ENCODE peak calls at places on chromosomes 3 and 15, in ten cellular contexts. U, Z, O, C, A, I, N, Q, B and M are unnamed samples.

GRCh38 chr3:116561529-116561928 is 116.2 kb upstream of the LSAMP start:
- DNase-seq in O (no peak), U (no peak), B (no peak), I (no peak), A (no peak), C (no peak), Q (no peak), N (no peak), Z (no peak), M (no peak)

GRCh38 chr3:101940521-101940992 is 91.2 kb downstream of the NFKBIZ start:
- DNase-seq in U (peak), N (no peak), C (peak), I (peak), Q (no peak), Z (peak), B (no peak), O (no peak), A (no peak), M (peak)

GRCh38 chr15:63122002-63122893 is 587 bp downstream of the LACTB start:
- DNase-seq in C (peak), A (peak), O (peak), U (peak), Q (peak), N (peak), B (peak), Z (peak), I (peak), M (peak)

GRCh38 chr15:61974759-61975158 is 85.5 kb downstream of the VPS13C start:
- DNase-seq in Z (no peak), A (no peak), B (no peak), Q (no peak), C (no peak), I (peak), O (no peak), N (no peak), U (no peak), M (no peak)

GRCh38 chr15:73538123-73538522 is 95.1 kb downstream of the NPTN start:
- DNase-seq in N (no peak), U (no peak), B (no peak), Z (no peak), O (no peak), Q (no peak), I (no peak), A (no peak), C (no peak), M (no peak)

GRCh38 chr3:108887777-108888176 is 65.2 kb downstream of the TRAT1 start:
- DNase-seq in B (no peak), I (no peak), Z (no peak), O (no peak), A (no peak), U (no peak), C (no peak), N (no peak), Q (no peak), M (no peak)

GRCh38 chr3:148951599-148952361 is 39.6 kb upstream of the GYG1 start:
- DNase-seq in C (no peak), N (no peak), Q (no peak), O (no peak), U (no peak), Z (no peak), I (peak), B (no peak), A (no peak), M (no peak)

GRCh38 chr3:147406255-147407023 is at the start of gene ZIC4:
- DNase-seq in C (no peak), Q (no peak), U (no peak), O (peak), B (no peak), N (no peak), A (no peak), I (no peak), Z (no peak), M (no peak)

GRCh38 chr3:87468938-87469337 is 192.6 kb upstream of the POU1F1 start:
- DNase-seq in A (no peak), Z (no peak), U (no peak), I (no peak), Q (no peak), N (no peak), B (no peak), C (no peak), O (no peak), M (no peak)

GRCh38 chr3:153595186-153595815 is 433.3 kb downstream of the RAP2B start:
- DNase-seq in A (no peak), B (no peak), Q (no peak), N (no peak), C (no peak), Z (no peak), I (peak), U (no peak), O (no peak), M (no peak)

GRCh38 chr3:98726084-98726483 is 37.1 kb upstream of the ST3GAL6 start:
- DNase-seq in A (no peak), B (no peak), N (no peak), U (no peak), O (no peak), I (peak), C (no peak), Q (no peak), Z (no peak), M (no peak)

GRCh38 chr3:124582621-124583437 is 147.4 kb upstream of the UMPS start:
- DNase-seq in U (no peak), O (no peak), C (no peak), Z (no peak), I (no peak), N (no peak), A (no peak), B (no peak), Q (no peak), M (no peak)

GRCh38 chr3:193800138-193801043 is 207.4 kb downstream of the OPA1 start:
- DNase-seq in U (no peak), I (no peak), Z (no peak), Q (no peak), B (no peak), O (peak), A (no peak), C (no peak), N (no peak), M (no peak)

GRCh38 chr15:71934446-71934845 is 124.1 kb downstream of the NR2E3 start:
- DNase-seq in B (no peak), C (no peak), Q (no peak), U (no peak), A (no peak), I (no peak), O (no peak), Z (no peak), N (no peak), M (no peak)

GRCh38 chr3:56801597-56802410 is at the start of gene ARHGEF3:
- DNase-seq in C (peak), U (peak), I (peak), B (peak), Z (peak), A (no peak), N (peak), O (no peak), Q (peak), M (peak)
- TF ChIP-seq POLR2A in C (peak), U (peak), I (peak), B (peak), Z (no peak), A (peak), N (peak), O (no peak), Q (peak), M (peak)

DNA sequence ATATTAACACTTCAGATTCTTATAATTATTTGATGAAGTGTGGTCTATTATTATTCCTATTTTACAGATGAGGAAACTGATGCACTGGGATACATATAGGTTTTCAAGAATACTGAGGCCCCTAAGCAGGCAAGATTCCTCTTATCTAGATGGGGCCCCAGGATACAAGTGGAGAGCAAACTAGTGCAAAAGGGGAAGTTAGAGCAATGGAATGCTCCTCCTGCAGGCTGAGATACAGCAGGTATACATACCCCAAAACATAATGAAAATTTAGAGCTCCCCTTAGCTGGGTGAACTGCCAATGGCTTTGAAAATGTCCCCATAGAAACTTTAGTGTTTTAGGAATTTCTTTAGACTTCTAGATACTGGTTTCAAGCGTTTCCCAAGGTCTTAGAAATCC is 247.1 kb downstream of the CHST2 start:
- DNase-seq in U (no peak), I (no peak), B (no peak), O (no peak), C (no peak), Q (no peak), Z (no peak), N (no peak), A (no peak), M (no peak)
- H3K4me3 ChIP-seq in U (no peak), I (no peak), B (no peak), O (no peak), C (no peak), Q (no peak), Z (no peak), N (no peak), A (no peak), M (no peak)

DNA sequence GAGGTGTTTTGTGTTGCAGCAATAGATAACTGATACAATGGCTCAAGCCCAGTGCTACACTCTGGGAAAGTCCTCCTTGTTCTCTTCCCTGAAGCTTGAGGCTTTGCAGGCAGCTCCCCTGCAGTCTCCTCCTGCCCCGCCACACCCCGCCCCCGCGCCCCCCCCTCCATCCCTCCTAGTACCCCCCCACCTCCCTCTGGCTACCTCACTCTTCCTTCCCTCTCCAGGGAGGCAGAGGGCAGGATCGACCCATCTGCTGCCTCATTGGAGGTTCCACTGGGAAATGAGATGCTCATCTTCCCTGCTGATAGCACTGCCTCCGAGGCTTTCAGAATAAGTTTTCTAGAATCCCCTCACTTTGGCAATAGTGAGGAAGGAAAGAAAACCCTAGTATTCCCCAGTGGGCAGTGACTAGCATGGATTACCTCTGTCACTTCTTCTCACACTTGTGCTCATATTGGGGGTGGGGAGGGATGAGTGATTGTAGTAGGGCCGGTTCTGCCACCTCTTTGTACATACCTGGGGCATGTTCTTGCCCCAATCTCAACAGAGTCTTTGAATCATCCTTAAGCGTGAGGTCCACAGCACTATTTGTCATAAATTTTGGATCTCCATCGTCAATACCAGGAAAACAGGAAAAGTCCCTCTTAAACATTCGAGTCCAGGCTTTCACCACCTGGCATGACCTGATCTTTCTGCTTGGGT is 16.3 kb upstream of the RAB7A start:
- DNase-seq in U (no peak), I (no peak), O (no peak), C (no peak), Z (no peak), Q (no peak), B (no peak), A (no peak), N (no peak), M (no peak)
- H3K27ac ChIP-seq in U (no peak), I (no peak), O (peak), C (no peak), Z (no peak), Q (no peak), B (peak), A (peak), N (no peak), M (no peak)

GRCh38 chr3:128343287-128344045 is 123.2 kb downstream of the DNAJB8 start:
- DNase-seq in Q (no peak), B (no peak), A (no peak), C (peak), N (no peak), I (peak), Z (peak), U (peak), O (no peak), M (no peak)
- TF ChIP-seq POLR2A in Q (no peak), B (no peak), A (no peak), C (peak), N (no peak), I (no peak), Z (no peak), U (no peak), O (no peak), M (no peak)

GRCh38 chr3:195899701-195900425 is 8.5 kb downstream of the TNK2 start:
- DNase-seq in B (no peak), Q (no peak), O (no peak), Z (peak), C (no peak), N (no peak), I (no peak), A (no peak), U (peak), M (no peak)
- H3K4me3 ChIP-seq in B (no peak), Q (no peak), O (no peak), Z (no peak), C (no peak), N (no peak), I (no peak), A (no peak), U (no peak), M (no peak)

DNA sequence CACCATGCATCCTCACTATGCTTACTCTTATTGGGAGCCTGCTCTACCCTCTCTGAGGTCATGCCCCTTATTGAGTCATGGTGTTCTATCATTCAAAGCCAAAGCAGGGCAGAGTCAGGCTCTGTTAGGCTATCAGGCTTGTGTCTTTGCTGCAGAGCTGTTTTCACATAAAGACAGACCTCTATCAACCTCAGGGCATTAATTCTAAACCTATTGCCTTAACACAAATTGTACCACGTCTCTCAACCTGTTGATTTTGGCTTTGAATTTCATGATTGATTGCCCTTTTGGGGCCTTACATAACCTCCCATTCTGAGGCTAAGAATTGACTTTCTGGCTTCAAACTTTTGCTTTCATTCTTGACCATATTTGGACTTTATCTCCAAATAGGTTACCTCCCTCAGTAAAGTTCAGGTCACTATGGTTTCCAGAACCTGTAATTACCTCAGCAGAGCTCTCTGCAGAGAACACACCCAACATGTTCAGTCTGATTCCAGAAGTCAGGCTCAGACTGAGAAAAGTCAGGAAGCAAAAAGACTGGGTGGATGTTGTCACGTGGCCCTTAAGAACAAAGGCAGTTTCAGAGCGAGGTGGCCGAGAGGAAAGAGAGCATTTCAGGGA is 221.4 kb upstream of the NANOGP8 start:
- DNase-seq in U (no peak), Q (peak), B (no peak), O (no peak), I (peak), Z (peak), A (no peak), N (no peak), C (no peak), M (no peak)
- H3K27ac ChIP-seq in U (no peak), Q (peak), B (no peak), O (peak), I (peak), Z (peak), A (peak), N (peak), C (no peak), M (no peak)

DNA sequence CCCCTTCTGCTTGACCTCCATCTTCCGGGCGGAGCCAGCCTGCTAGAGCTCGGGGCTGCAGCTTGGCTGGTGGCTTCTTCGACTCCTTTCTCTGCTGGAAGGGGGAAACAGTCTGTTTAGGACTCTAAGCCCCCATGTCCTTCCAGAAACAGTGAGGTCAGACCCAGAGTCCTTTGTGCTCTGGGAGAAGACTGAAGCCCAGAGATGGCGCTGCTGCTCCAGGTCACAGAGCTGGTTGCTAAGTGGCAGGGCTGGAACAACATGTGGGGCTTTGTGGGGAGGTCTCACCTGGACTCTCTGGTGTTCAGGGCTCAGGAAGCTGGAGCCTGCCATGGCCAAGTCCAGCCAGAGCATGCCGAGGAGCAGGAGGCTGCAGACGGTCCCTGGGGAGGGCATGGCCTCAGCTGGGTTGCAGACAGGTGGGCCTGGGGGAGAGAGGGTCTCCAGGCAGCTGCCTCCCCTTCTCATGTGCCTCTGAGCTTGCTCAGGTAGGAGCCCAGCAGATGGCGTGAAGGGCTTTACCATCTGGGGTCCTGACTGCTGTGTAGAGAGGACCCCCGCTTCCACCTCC is 2.9 kb downstream of the GHRL start:
- DNase-seq in N (no peak), C (no peak), Z (no peak), Q (no peak), I (no peak), O (no peak), A (no peak), U (no peak), B (no peak), M (no peak)
- TF ChIP-seq POLR2A in N (no peak), C (no peak), Z (no peak), Q (no peak), I (no peak), O (no peak), A (no peak), U (no peak), B (no peak), M (no peak)

GRCh38 chr15:82572311-82572710 is 32.1 kb upstream of the RPS17 start:
- DNase-seq in I (peak), U (no peak), Q (no peak), Z (no peak), B (no peak), O (no peak), A (no peak), N (no peak), C (no peak), M (no peak)
- H3K4me3 ChIP-seq in I (no peak), U (no peak), Q (no peak), Z (no peak), B (peak), O (peak), A (no peak), N (no peak), C (no peak), M (no peak)

GRCh38 chr3:41188291-41188690 is 11.0 kb upstream of the CTNNB1 start:
- DNase-seq in U (no peak), A (no peak), Q (no peak), O (no peak), C (no peak), B (no peak), I (no peak), N (no peak), Z (no peak), M (no peak)
- H3K27ac ChIP-seq in U (no peak), A (no peak), Q (no peak), O (no peak), C (no peak), B (no peak), I (no peak), N (no peak), Z (no peak), M (no peak)